ENCODE peak calls at places on chromosome 11, in six cellular contexts. F is T-helper 2 cell; A is stimulated activated CD8-positive, alpha-beta memory T cell treated with anti-CD3 and anti-CD28 coated beads, Interleukin-2, amount 100 ng/mL, for 48 hours; Y is EH; K is fibroblast of pulmonary artery; E is activated gamma-delta T cell. H is an unnamed sample.

GRCh38 chr11:16784097-16784496 is 45.6 kb downstream of the C11orf58 start:
- DNase-seq in F (no peak), A (no peak), Y (no peak), K (no peak), E (no peak), H (no peak)

GRCh38 chr11:106724293-106724892 is 293.9 kb downstream of the GUCY1A2 start:
- DNase-seq in F (no peak), A (no peak), Y (no peak), K (peak; percentile 67), E (no peak), H (peak; percentile 67)

GRCh38 chr11:86548278-86548917 is 124.0 kb downstream of the ME3 start:
- DNase-seq in F (no peak), A (no peak), Y (peak; percentile 67), K (peak; percentile 77), E (no peak), H (peak; percentile 55)

GRCh38 chr11:28529046-28529445 is 420.9 kb downstream of the METTL15 start:
- DNase-seq in F (no peak), A (no peak), Y (peak; percentile 70), K (no peak), E (no peak), H (peak; percentile 92)

GRCh38 chr11:66359662-66360087 is 11.9 kb downstream of the SLC29A2 start:
- DNase-seq in F (no peak), A (no peak), Y (no peak), K (no peak), E (no peak), H (no peak)

GRCh38 chr11:26649884-26650283 is 72.0 kb downstream of the SLC5A12 start:
- DNase-seq in F (no peak), A (no peak), Y (peak; percentile 65), K (peak; percentile 83), E (no peak), H (peak; percentile 87)

GRCh38 chr11:63490551-63491239 is at the start of gene PLAAT5:
- DNase-seq in F (no peak), A (peak; percentile 21), Y (peak; percentile 5), K (no peak), E (no peak), H (peak; percentile 37)

GRCh38 chr11:15815246-15816209 is 540.8 kb downstream of the SOX6 start:
- DNase-seq in F (no peak), A (no peak), Y (peak; percentile 19), K (peak; percentile 76), E (no peak), H (no peak)

H was measured in choroid plexus epithelial cell.